ENCODE peak calls at places on chromosomes 6 and 20, in ten cellular contexts. One of them, this sample, is unnamed.

GRCh38 chr20:25077610-25078169 is 4.3 kb downstream of the VSX1 start:
- DNase-seq in cardiac muscle cell: no peak
- DNase-seq in neural crest cell: no peak
- DNase-seq in bronchial epithelial cell: no peak
- DNase-seq in nephron progenitor cell: peak
- DNase-seq in activated CD8-positive, alpha-beta T cell treated with anti-CD3 and anti-CD28 coated beads for 36 hours: peak
- DNase-seq in fibroblast of pulmonary artery: peak
- DNase-seq in tibial nerve: no peak
- DNase-seq in choroid plexus epithelial cell: peak
- DNase-seq in A549: peak
- DNase-seq in this sample: no peak

GRCh38 chr6:20476501-20477043 is 57.7 kb upstream of the CDKAL1 start:
- DNase-seq in cardiac muscle cell: no peak
- DNase-seq in neural crest cell: no peak
- DNase-seq in bronchial epithelial cell: no peak
- DNase-seq in nephron progenitor cell: no peak
- DNase-seq in activated CD8-positive, alpha-beta T cell treated with anti-CD3 and anti-CD28 coated beads for 36 hours: no peak
- DNase-seq in fibroblast of pulmonary artery: no peak
- DNase-seq in tibial nerve: no peak
- DNase-seq in choroid plexus epithelial cell: no peak
- DNase-seq in A549: no peak
- DNase-seq in this sample: no peak

GRCh38 chr20:48826064-48826463 is 1.7 kb downstream of the PREX1 start:
- DNase-seq in cardiac muscle cell: no peak
- DNase-seq in neural crest cell: no peak
- DNase-seq in bronchial epithelial cell: no peak
- DNase-seq in nephron progenitor cell: no peak
- DNase-seq in activated CD8-positive, alpha-beta T cell treated with anti-CD3 and anti-CD28 coated beads for 36 hours: no peak
- DNase-seq in fibroblast of pulmonary artery: no peak
- DNase-seq in tibial nerve: no peak
- DNase-seq in choroid plexus epithelial cell: no peak
- DNase-seq in A549: no peak
- DNase-seq in this sample: no peak

GRCh38 chr6:107460074-107460631 is 789 bp upstream of the PDSS2 start:
- DNase-seq in cardiac muscle cell: no peak
- DNase-seq in neural crest cell: no peak
- DNase-seq in bronchial epithelial cell: peak
- DNase-seq in nephron progenitor cell: no peak
- DNase-seq in activated CD8-positive, alpha-beta T cell treated with anti-CD3 and anti-CD28 coated beads for 36 hours: no peak
- DNase-seq in fibroblast of pulmonary artery: peak
- DNase-seq in tibial nerve: no peak
- DNase-seq in choroid plexus epithelial cell: no peak
- DNase-seq in A549: no peak
- DNase-seq in this sample: no peak

GRCh38 chr20:34190679-34191090 is 50.5 kb upstream of the ASIP start:
- DNase-seq in cardiac muscle cell: peak
- DNase-seq in neural crest cell: peak
- DNase-seq in bronchial epithelial cell: peak
- DNase-seq in nephron progenitor cell: peak
- DNase-seq in activated CD8-positive, alpha-beta T cell treated with anti-CD3 and anti-CD28 coated beads for 36 hours: peak
- DNase-seq in fibroblast of pulmonary artery: peak
- DNase-seq in tibial nerve: peak
- DNase-seq in choroid plexus epithelial cell: peak
- DNase-seq in A549: peak
- DNase-seq in this sample: peak

GRCh38 chr20:45358282-45359068 is 4.5 kb upstream of the SYS1 start:
- DNase-seq in cardiac muscle cell: no peak
- DNase-seq in neural crest cell: no peak
- DNase-seq in bronchial epithelial cell: peak
- DNase-seq in nephron progenitor cell: no peak
- DNase-seq in activated CD8-positive, alpha-beta T cell treated with anti-CD3 and anti-CD28 coated beads for 36 hours: no peak
- DNase-seq in fibroblast of pulmonary artery: peak
- DNase-seq in tibial nerve: peak
- DNase-seq in choroid plexus epithelial cell: peak
- DNase-seq in A549: no peak
- DNase-seq in this sample: no peak

GRCh38 chr20:6919792-6920468 is 152.4 kb downstream of the BMP2 start:
- DNase-seq in cardiac muscle cell: no peak
- DNase-seq in neural crest cell: no peak
- DNase-seq in bronchial epithelial cell: no peak
- DNase-seq in nephron progenitor cell: no peak
- DNase-seq in activated CD8-positive, alpha-beta T cell treated with anti-CD3 and anti-CD28 coated beads for 36 hours: no peak
- DNase-seq in fibroblast of pulmonary artery: no peak
- DNase-seq in tibial nerve: no peak
- DNase-seq in choroid plexus epithelial cell: no peak
- DNase-seq in A549: no peak
- DNase-seq in this sample: no peak

GRCh38 chr6:33377166-33377565 is 14.5 kb upstream of the KIFC1 start:
- DNase-seq in cardiac muscle cell: no peak
- DNase-seq in neural crest cell: no peak
- DNase-seq in bronchial epithelial cell: no peak
- DNase-seq in nephron progenitor cell: no peak
- DNase-seq in activated CD8-positive, alpha-beta T cell treated with anti-CD3 and anti-CD28 coated beads for 36 hours: no peak
- DNase-seq in fibroblast of pulmonary artery: no peak
- DNase-seq in tibial nerve: no peak
- DNase-seq in choroid plexus epithelial cell: no peak
- DNase-seq in A549: no peak
- DNase-seq in this sample: no peak

GRCh38 chr20:15799871-15800270 is 773.4 kb downstream of the KIF16B start:
- DNase-seq in cardiac muscle cell: no peak
- DNase-seq in neural crest cell: no peak
- DNase-seq in bronchial epithelial cell: peak
- DNase-seq in nephron progenitor cell: no peak
- DNase-seq in activated CD8-positive, alpha-beta T cell treated with anti-CD3 and anti-CD28 coated beads for 36 hours: no peak
- DNase-seq in fibroblast of pulmonary artery: peak
- DNase-seq in tibial nerve: no peak
- DNase-seq in choroid plexus epithelial cell: peak
- DNase-seq in A549: no peak
- DNase-seq in this sample: no peak

GRCh38 chr20:46351357-46352058 is 43.2 kb upstream of the CDH22 start:
- DNase-seq in cardiac muscle cell: no peak
- DNase-seq in neural crest cell: no peak
- DNase-seq in bronchial epithelial cell: no peak
- DNase-seq in nephron progenitor cell: no peak
- DNase-seq in activated CD8-positive, alpha-beta T cell treated with anti-CD3 and anti-CD28 coated beads for 36 hours: no peak
- DNase-seq in fibroblast of pulmonary artery: no peak
- DNase-seq in tibial nerve: no peak
- DNase-seq in choroid plexus epithelial cell: no peak
- DNase-seq in A549: no peak
- DNase-seq in this sample: no peak

GRCh38 chr20:32626859-32627636 is 41.9 kb upstream of the NOL4L start:
- DNase-seq in cardiac muscle cell: no peak
- DNase-seq in neural crest cell: no peak
- DNase-seq in bronchial epithelial cell: no peak
- DNase-seq in nephron progenitor cell: no peak
- DNase-seq in activated CD8-positive, alpha-beta T cell treated with anti-CD3 and anti-CD28 coated beads for 36 hours: peak
- DNase-seq in fibroblast of pulmonary artery: no peak
- DNase-seq in tibial nerve: no peak
- DNase-seq in choroid plexus epithelial cell: no peak
- DNase-seq in A549: no peak
- DNase-seq in this sample: peak

GRCh38 chr20:31707994-31708744 is 14.5 kb downstream of the BCL2L1 start:
- DNase-seq in cardiac muscle cell: no peak
- DNase-seq in neural crest cell: no peak
- DNase-seq in bronchial epithelial cell: no peak
- DNase-seq in nephron progenitor cell: no peak
- DNase-seq in activated CD8-positive, alpha-beta T cell treated with anti-CD3 and anti-CD28 coated beads for 36 hours: no peak
- DNase-seq in fibroblast of pulmonary artery: no peak
- DNase-seq in tibial nerve: peak
- DNase-seq in choroid plexus epithelial cell: no peak
- DNase-seq in A549: no peak
- DNase-seq in this sample: no peak

GRCh38 chr6:15266423-15266996 is 20.6 kb downstream of the JARID2 start:
- DNase-seq in cardiac muscle cell: no peak
- DNase-seq in neural crest cell: no peak
- DNase-seq in bronchial epithelial cell: no peak
- DNase-seq in nephron progenitor cell: no peak
- DNase-seq in activated CD8-positive, alpha-beta T cell treated with anti-CD3 and anti-CD28 coated beads for 36 hours: peak
- DNase-seq in fibroblast of pulmonary artery: no peak
- DNase-seq in tibial nerve: no peak
- DNase-seq in choroid plexus epithelial cell: peak
- DNase-seq in A549: no peak
- DNase-seq in this sample: no peak

GRCh38 chr6:169964440-169965212 is 213.2 kb downstream of the ERMARD start:
- DNase-seq in cardiac muscle cell: no peak
- DNase-seq in neural crest cell: no peak
- DNase-seq in bronchial epithelial cell: no peak
- DNase-seq in nephron progenitor cell: no peak
- DNase-seq in activated CD8-positive, alpha-beta T cell treated with anti-CD3 and anti-CD28 coated beads for 36 hours: no peak
- DNase-seq in fibroblast of pulmonary artery: no peak
- DNase-seq in tibial nerve: no peak
- DNase-seq in choroid plexus epithelial cell: no peak
- DNase-seq in A549: no peak
- DNase-seq in this sample: no peak

GRCh38 chr6:128757961-128758360 is 125.0 kb upstream of the LAMA2 start:
- DNase-seq in cardiac muscle cell: no peak
- DNase-seq in neural crest cell: no peak
- DNase-seq in bronchial epithelial cell: peak
- DNase-seq in nephron progenitor cell: no peak
- DNase-seq in activated CD8-positive, alpha-beta T cell treated with anti-CD3 and anti-CD28 coated beads for 36 hours: no peak
- DNase-seq in fibroblast of pulmonary artery: no peak
- DNase-seq in tibial nerve: no peak
- DNase-seq in choroid plexus epithelial cell: no peak
- DNase-seq in A549: no peak
- DNase-seq in this sample: no peak

GRCh38 chr6:53107091-53107490 is 41.5 kb downstream of the GCM1 start:
- DNase-seq in cardiac muscle cell: no peak
- DNase-seq in neural crest cell: no peak
- DNase-seq in bronchial epithelial cell: peak
- DNase-seq in nephron progenitor cell: no peak
- DNase-seq in activated CD8-positive, alpha-beta T cell treated with anti-CD3 and anti-CD28 coated beads for 36 hours: no peak
- DNase-seq in fibroblast of pulmonary artery: peak
- DNase-seq in tibial nerve: no peak
- DNase-seq in choroid plexus epithelial cell: peak
- DNase-seq in A549: no peak
- DNase-seq in this sample: no peak

GRCh38 chr6:5556011-5556410 is 294.7 kb downstream of the FARS2 start:
- DNase-seq in cardiac muscle cell: no peak
- DNase-seq in neural crest cell: no peak
- DNase-seq in bronchial epithelial cell: no peak
- DNase-seq in nephron progenitor cell: no peak
- DNase-seq in activated CD8-positive, alpha-beta T cell treated with anti-CD3 and anti-CD28 coated beads for 36 hours: no peak
- DNase-seq in fibroblast of pulmonary artery: no peak
- DNase-seq in tibial nerve: no peak
- DNase-seq in choroid plexus epithelial cell: no peak
- DNase-seq in A549: no peak
- DNase-seq in this sample: no peak

GRCh38 chr6:50816115-50816675 is 2.5 kb upstream of the TFAP2B start:
- DNase-seq in cardiac muscle cell: peak
- DNase-seq in neural crest cell: peak
- DNase-seq in bronchial epithelial cell: peak
- DNase-seq in nephron progenitor cell: peak
- DNase-seq in activated CD8-positive, alpha-beta T cell treated with anti-CD3 and anti-CD28 coated beads for 36 hours: peak
- DNase-seq in fibroblast of pulmonary artery: peak
- DNase-seq in tibial nerve: peak
- DNase-seq in choroid plexus epithelial cell: peak
- DNase-seq in A549: peak
- DNase-seq in this sample: peak

GRCh38 chr20:10972219-10972860 is 298.5 kb upstream of the JAG1 start:
- DNase-seq in cardiac muscle cell: no peak
- DNase-seq in neural crest cell: no peak
- DNase-seq in bronchial epithelial cell: no peak
- DNase-seq in nephron progenitor cell: no peak
- DNase-seq in activated CD8-positive, alpha-beta T cell treated with anti-CD3 and anti-CD28 coated beads for 36 hours: no peak
- DNase-seq in fibroblast of pulmonary artery: no peak
- DNase-seq in tibial nerve: no peak
- DNase-seq in choroid plexus epithelial cell: peak
- DNase-seq in A549: no peak
- DNase-seq in this sample: no peak
- TF ChIP-seq CTCF in cardiac muscle cell: no peak
- TF ChIP-seq CTCF in neural crest cell: no peak
- TF ChIP-seq CTCF in bronchial epithelial cell: no peak
- TF ChIP-seq CTCF in nephron progenitor cell: no peak
- TF ChIP-seq CTCF in activated CD8-positive, alpha-beta T cell treated with anti-CD3 and anti-CD28 coated beads for 36 hours: no peak
- TF ChIP-seq CTCF in fibroblast of pulmonary artery: peak
- TF ChIP-seq CTCF in tibial nerve: no peak
- TF ChIP-seq CTCF in choroid plexus epithelial cell: peak
- TF ChIP-seq CTCF in A549: no peak
- TF ChIP-seq CTCF in this sample: no peak

DNA sequence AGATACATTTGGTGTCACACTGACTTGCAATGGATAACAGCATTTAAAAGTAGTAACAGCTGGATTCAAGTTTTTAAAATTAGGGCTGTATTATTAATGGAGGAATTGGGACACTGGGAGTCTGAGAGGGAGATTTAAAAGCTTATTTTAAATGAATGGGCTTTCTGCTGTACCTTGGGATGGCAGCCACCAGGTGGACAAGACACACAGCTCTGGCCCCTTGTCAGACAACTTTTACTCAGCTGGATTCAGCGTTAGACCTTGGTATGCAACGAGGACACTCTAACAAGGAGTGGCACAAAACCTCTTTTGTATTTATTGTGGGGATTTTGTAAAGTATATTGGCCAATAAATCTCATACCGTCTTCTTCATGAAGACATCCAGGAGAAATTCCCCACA is 105.8 kb downstream of the LCA5 start:
- DNase-seq in cardiac muscle cell: peak
- DNase-seq in neural crest cell: no peak
- DNase-seq in bronchial epithelial cell: no peak
- DNase-seq in nephron progenitor cell: peak
- DNase-seq in activated CD8-positive, alpha-beta T cell treated with anti-CD3 and anti-CD28 coated beads for 36 hours: no peak
- DNase-seq in fibroblast of pulmonary artery: no peak
- DNase-seq in tibial nerve: no peak
- DNase-seq in choroid plexus epithelial cell: no peak
- DNase-seq in A549: peak
- DNase-seq in this sample: no peak
- TF ChIP-seq CTCF in cardiac muscle cell: no peak
- TF ChIP-seq CTCF in neural crest cell: peak
- TF ChIP-seq CTCF in bronchial epithelial cell: peak
- TF ChIP-seq CTCF in nephron progenitor cell: no peak
- TF ChIP-seq CTCF in activated CD8-positive, alpha-beta T cell treated with anti-CD3 and anti-CD28 coated beads for 36 hours: no peak
- TF ChIP-seq CTCF in fibroblast of pulmonary artery: peak
- TF ChIP-seq CTCF in tibial nerve: no peak
- TF ChIP-seq CTCF in choroid plexus epithelial cell: peak
- TF ChIP-seq CTCF in A549: no peak
- TF ChIP-seq CTCF in this sample: peak

GRCh38 chr6:162198925-162199324 is 528.6 kb downstream of the PRKN start:
- DNase-seq in cardiac muscle cell: no peak
- DNase-seq in neural crest cell: no peak
- DNase-seq in bronchial epithelial cell: no peak
- DNase-seq in nephron progenitor cell: no peak
- DNase-seq in activated CD8-positive, alpha-beta T cell treated with anti-CD3 and anti-CD28 coated beads for 36 hours: no peak
- DNase-seq in fibroblast of pulmonary artery: no peak
- DNase-seq in tibial nerve: no peak
- DNase-seq in choroid plexus epithelial cell: peak
- DNase-seq in A549: no peak
- DNase-seq in this sample: no peak
- TF ChIP-seq CTCF in cardiac muscle cell: no peak
- TF ChIP-seq CTCF in neural crest cell: no peak
- TF ChIP-seq CTCF in bronchial epithelial cell: no peak
- TF ChIP-seq CTCF in nephron progenitor cell: no peak
- TF ChIP-seq CTCF in activated CD8-positive, alpha-beta T cell treated with anti-CD3 and anti-CD28 coated beads for 36 hours: no peak
- TF ChIP-seq CTCF in fibroblast of pulmonary artery: no peak
- TF ChIP-seq CTCF in tibial nerve: no peak
- TF ChIP-seq CTCF in choroid plexus epithelial cell: peak
- TF ChIP-seq CTCF in A549: no peak
- TF ChIP-seq CTCF in this sample: peak

DNA sequence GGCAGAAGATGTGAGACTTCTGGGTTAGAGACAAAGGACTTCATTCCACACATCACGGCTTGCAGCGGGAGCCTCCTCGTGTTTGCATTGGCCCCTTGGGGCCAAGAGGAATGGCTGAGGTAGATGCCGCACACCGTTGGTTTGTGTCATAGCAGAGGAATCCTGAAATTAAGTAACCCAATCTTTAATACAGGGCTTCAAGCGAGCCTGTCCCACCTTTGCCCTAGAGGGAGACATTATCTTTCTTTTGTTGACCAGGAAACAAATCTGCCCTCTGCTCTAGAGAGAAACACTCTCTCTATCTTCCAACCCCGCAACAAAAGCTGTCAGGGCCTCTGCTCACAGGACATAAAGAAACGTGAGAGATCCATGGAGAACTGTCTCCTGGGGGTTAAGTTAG is 277.6 kb upstream of the ZFP64 start:
- DNase-seq in cardiac muscle cell: no peak
- DNase-seq in neural crest cell: no peak
- DNase-seq in bronchial epithelial cell: peak
- DNase-seq in nephron progenitor cell: no peak
- DNase-seq in activated CD8-positive, alpha-beta T cell treated with anti-CD3 and anti-CD28 coated beads for 36 hours: no peak
- DNase-seq in fibroblast of pulmonary artery: no peak
- DNase-seq in tibial nerve: no peak
- DNase-seq in choroid plexus epithelial cell: no peak
- DNase-seq in A549: no peak
- DNase-seq in this sample: no peak
- TF ChIP-seq CTCF in cardiac muscle cell: no peak
- TF ChIP-seq CTCF in neural crest cell: no peak
- TF ChIP-seq CTCF in bronchial epithelial cell: peak
- TF ChIP-seq CTCF in nephron progenitor cell: no peak
- TF ChIP-seq CTCF in activated CD8-positive, alpha-beta T cell treated with anti-CD3 and anti-CD28 coated beads for 36 hours: no peak
- TF ChIP-seq CTCF in fibroblast of pulmonary artery: no peak
- TF ChIP-seq CTCF in tibial nerve: no peak
- TF ChIP-seq CTCF in choroid plexus epithelial cell: no peak
- TF ChIP-seq CTCF in A549: no peak
- TF ChIP-seq CTCF in this sample: no peak